ENCODE peak calls at places on chromosomes 11 and 22, in ten cellular contexts. V, D, Z, W, L, J, Q, M, E and O are unnamed samples.

GRCh38 chr22:24805790-24806662 is at the start of gene SGSM1:
- DNase-seq in Z (no peak), W (peak), D (peak), L (peak), V (peak), E (peak), Q (peak), J (peak), M (no peak), O (peak)

GRCh38 chr22:26800858-26801257 is 143.5 kb downstream of the MIAT start:
- DNase-seq in Q (no peak), Z (no peak), M (no peak), D (no peak), E (no peak), J (no peak), V (no peak), L (no peak), W (no peak), O (no peak)

GRCh38 chr11:124329787-124330478 is 9.9 kb upstream of the OR8D2 start:
- DNase-seq in J (no peak), V (no peak), L (no peak), Z (no peak), M (peak), W (peak), E (peak), Q (no peak), D (peak), O (no peak)

GRCh38 chr11:107707128-107707760 is 4.6 kb downstream of the SLN start:
- DNase-seq in Z (no peak), J (no peak), E (no peak), Q (no peak), D (no peak), M (no peak), W (no peak), L (no peak), V (no peak), O (no peak)

GRCh38 chr11:64896448-64897022 is 18.1 kb upstream of the EHD1 start:
- DNase-seq in M (no peak), W (no peak), Z (no peak), V (no peak), Q (no peak), E (no peak), L (no peak), D (no peak), J (no peak), O (no peak)

GRCh38 chr22:28246392-28246791 is 327.3 kb upstream of the PITPNB start:
- DNase-seq in W (no peak), V (no peak), J (no peak), D (no peak), L (no peak), Q (no peak), M (peak), E (no peak), Z (no peak), O (no peak)

GRCh38 chr11:72413914-72414628 is 20.3 kb downstream of the CLPB start:
- DNase-seq in W (peak), V (peak), L (peak), E (peak), D (peak), Z (peak), J (peak), Q (peak), M (peak), O (peak)

GRCh38 chr11:63762662-63763505 is 5.7 kb downstream of the ZFTA start:
- DNase-seq in M (peak), V (no peak), Q (no peak), D (peak), E (peak), J (no peak), Z (no peak), L (no peak), W (peak), O (peak)

GRCh38 chr11:102807921-102808320 is 10.0 kb upstream of the MMP1 start:
- DNase-seq in W (peak), L (no peak), V (no peak), E (no peak), D (peak), J (no peak), M (no peak), Q (no peak), Z (no peak), O (no peak)

GRCh38 chr11:110621826-110622225 is 90.4 kb downstream of the ARHGAP20 start:
- DNase-seq in D (no peak), Q (no peak), M (peak), E (no peak), W (no peak), Z (no peak), J (no peak), L (no peak), V (no peak), O (no peak)

GRCh38 chr11:15864021-15864805 is 492.1 kb downstream of the SOX6 start:
- DNase-seq in M (no peak), W (no peak), E (no peak), V (no peak), Q (no peak), Z (no peak), J (no peak), L (no peak), D (no peak), O (no peak)

GRCh38 chr11:93370260-93370659 is 39.7 kb downstream of the DEUP1 start:
- DNase-seq in V (peak), Z (no peak), E (no peak), W (peak), D (no peak), J (no peak), M (peak), L (no peak), Q (no peak), O (no peak)